ENCODE peak calls at places on chromosomes 13 and 19, in four cellular contexts. H, U, S and Y are unnamed samples. For H3K9me3, the result is how much of the 10 kb centered on the place peaks cover.

GRCh38 chr13:52371736-52372247 is 34.2 kb downstream of the THSD1 start:
- DNase-seq in H (no peak), S (no peak), U (peak), Y (no peak)

GRCh38 chr19:13275016-13275722 is 125.0 kb downstream of the IER2 start:
- DNase-seq in U (no peak), S (no peak), H (no peak), Y (no peak)

GRCh38 chr19:1213391-1214286 is 8.1 kb downstream of the STK11 start:
- DNase-seq in H (peak), S (no peak), U (no peak), Y (peak)

GRCh38 chr13:100809856-100810255 is 135.3 kb upstream of the TMTC4 start:
- DNase-seq in S (no peak), H (no peak), U (no peak), Y (no peak)

GRCh38 chr19:19280561-19280960 is 7.5 kb upstream of the TM6SF2 start:
- DNase-seq in U (no peak), S (no peak), H (no peak), Y (no peak)

GRCh38 chr19:40799558-40800338 is 757 bp downstream of the EGLN2 start:
- DNase-seq in H (peak), U (no peak), S (peak), Y (no peak)

GRCh38 chr13:25171517-25172302 is at the start of gene AMER2:
- DNase-seq in S (peak), H (no peak), U (peak), Y (no peak)

GRCh38 chr13:113856716-113857065 is 7.2 kb downstream of the GAS6 start:
- DNase-seq in U (no peak), H (no peak), S (no peak), Y (no peak)

GRCh38 chr13:34207334-34207733 is 389.4 kb downstream of the RFC3 start:
- DNase-seq in S (peak), U (no peak), H (no peak), Y (no peak)

GRCh38 chr19:1425902-1426301 is 12.3 kb upstream of the RPS15 start:
- DNase-seq in H (no peak), U (no peak), S (no peak), Y (no peak)

GRCh38 chr19:29371766-29372415 is 153.9 kb upstream of the VSTM2B start:
- DNase-seq in S (no peak), U (no peak), H (no peak), Y (peak)

GRCh38 chr19:1455336-1456120 is 5.6 kb downstream of the APC2 start:
- DNase-seq in S (peak), H (peak), U (peak), Y (no peak)

GRCh38 chr19:10752237-10752912 is 34.5 kb downstream of the DNM2 start:
- DNase-seq in H (no peak), S (no peak), U (no peak), Y (no peak)

GRCh38 chr13:113660066-113660465 is 2.1 kb upstream of the ATP4B start:
- DNase-seq in S (no peak), U (no peak), H (no peak), Y (no peak)

GRCh38 chr19:14048439-14049153 is 13.3 kb downstream of the PALM3 start:
- DNase-seq in S (peak), U (no peak), H (peak), Y (peak)

GRCh38 chr19:4208385-4209094 is 20.8 kb upstream of the EBI3 start:
- DNase-seq in H (no peak), S (no peak), U (no peak), Y (no peak)

GRCh38 chr13:34620073-34620858 is 321.8 kb upstream of the NBEA start:
- DNase-seq in S (no peak), U (peak), H (no peak), Y (no peak)

GRCh38 chr13:79659161-79659560 is 178.2 kb downstream of the NDFIP2 start:
- DNase-seq in U (no peak), H (no peak), S (peak), Y (no peak)

GRCh38 chr19:1644070-1644469 is 8.3 kb downstream of the TCF3 start:
- DNase-seq in U (no peak), H (no peak), S (no peak), Y (no peak)

GRCh38 chr19:29320076-29320475 is 107.1 kb upstream of the UQCRFS1 start:
- DNase-seq in H (no peak), S (no peak), U (no peak), Y (no peak)

GRCh38 chr19:23527797-23528196 is 132.5 kb upstream of the ZNF91 start:
- DNase-seq in S (no peak), H (no peak), U (no peak), Y (no peak)
- H3K9me3 ChIP-seq in S (under half), H (under half), U (under half), Y (under half)

GRCh38 chr13:94065741-94066140 is 413.7 kb downstream of the DCT start:
- DNase-seq in U (no peak), S (no peak), H (no peak), Y (no peak)
- H3K4me3 ChIP-seq in U (no peak), S (no peak), H (no peak), Y (no peak)

GRCh38 chr13:42997381-42997780 is 5.3 kb upstream of the EPSTI1 start:
- DNase-seq in S (peak), H (no peak), U (no peak), Y (no peak)

GRCh38 chr13:42996584-42996983 is 4.5 kb upstream of the EPSTI1 start:
- DNase-seq in H (no peak), S (no peak), U (no peak), Y (no peak)

GRCh38 chr13:43003010-43003409 is 11.0 kb upstream of the EPSTI1 start:
- DNase-seq in H (no peak), U (no peak), S (no peak), Y (no peak)

GRCh38 chr13:43003729-43004128 is 11.7 kb upstream of the EPSTI1 start:
- DNase-seq in S (no peak), U (no peak), H (no peak), Y (no peak)

GRCh38 chr13:42999491-42999890 is 7.5 kb upstream of the EPSTI1 start:
- DNase-seq in S (no peak), H (no peak), U (no peak), Y (no peak)
- H3K9me3 ChIP-seq in S (under half), H (under half), U (under half), Y (under half)

GRCh38 chr13:83162493-83162892 is 719.8 kb downstream of the SLITRK1 start:
- DNase-seq in S (peak), H (no peak), U (no peak), Y (no peak)

GRCh38 chr13:83168575-83168974 is 713.7 kb downstream of the SLITRK1 start:
- DNase-seq in H (no peak), U (no peak), S (no peak), Y (no peak)

DNA sequence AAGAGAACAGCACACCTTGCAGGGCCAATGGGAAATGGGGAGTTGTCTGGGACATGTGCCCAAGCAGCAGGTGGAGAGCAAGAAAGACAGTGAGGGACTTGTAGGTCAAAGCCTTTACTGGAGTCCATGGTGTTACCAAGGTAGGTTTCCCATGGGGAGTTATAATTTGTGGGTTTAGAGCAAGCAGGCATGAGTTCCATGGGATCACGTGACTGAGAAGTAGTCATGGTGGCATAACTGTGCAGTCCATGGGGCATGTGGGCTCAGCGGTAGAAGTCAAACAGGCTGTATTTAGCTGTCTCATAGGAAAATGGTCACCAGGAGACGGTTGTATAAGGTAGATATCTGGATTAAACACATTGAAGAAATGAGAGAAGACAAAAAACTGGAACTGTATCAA is 715.1 kb downstream of the SLITRK1 start:
- DNase-seq in H (no peak), S (no peak), U (no peak), Y (no peak)
- H3K4me3 ChIP-seq in H (no peak), S (no peak), U (no peak), Y (no peak)

DNA sequence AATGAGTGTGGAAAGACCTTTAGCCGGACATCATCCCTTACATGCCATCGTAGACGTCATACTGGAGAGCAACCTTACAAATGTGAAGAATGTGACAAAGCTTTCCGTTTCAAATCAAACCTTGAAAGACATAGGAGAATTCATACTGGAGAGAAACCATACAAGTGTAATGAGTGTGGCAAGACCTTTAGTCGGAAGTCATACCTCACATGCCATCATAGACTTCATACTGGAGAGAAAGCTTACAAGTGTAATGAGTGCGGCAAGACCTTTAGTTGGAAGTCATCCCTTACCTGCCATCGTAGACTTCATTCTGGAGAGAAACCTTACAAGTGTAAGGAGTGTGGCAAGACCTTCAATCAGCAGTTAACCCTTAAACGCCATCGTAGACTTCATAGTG is 11.7 kb upstream of the ZNF813 start:
- DNase-seq in S (no peak), U (no peak), H (no peak), Y (no peak)
- H3K9me3 ChIP-seq in S (under half), U (under half), H (under half), Y (half or more)

GRCh38 chr19:37719111-37719926 is at the start of gene ZNF607:
- DNase-seq in U (peak), H (peak), S (peak), Y (peak)
- H3K4me3 ChIP-seq in U (peak), H (peak), S (peak), Y (peak)

GRCh38 chr13:27290715-27291114 is 20.1 kb downstream of the RASL11A start:
- DNase-seq in U (no peak), S (no peak), H (no peak), Y (no peak)
- H3K9me3 ChIP-seq in U (under half), S (under half), H (under half), Y (under half)

DNA sequence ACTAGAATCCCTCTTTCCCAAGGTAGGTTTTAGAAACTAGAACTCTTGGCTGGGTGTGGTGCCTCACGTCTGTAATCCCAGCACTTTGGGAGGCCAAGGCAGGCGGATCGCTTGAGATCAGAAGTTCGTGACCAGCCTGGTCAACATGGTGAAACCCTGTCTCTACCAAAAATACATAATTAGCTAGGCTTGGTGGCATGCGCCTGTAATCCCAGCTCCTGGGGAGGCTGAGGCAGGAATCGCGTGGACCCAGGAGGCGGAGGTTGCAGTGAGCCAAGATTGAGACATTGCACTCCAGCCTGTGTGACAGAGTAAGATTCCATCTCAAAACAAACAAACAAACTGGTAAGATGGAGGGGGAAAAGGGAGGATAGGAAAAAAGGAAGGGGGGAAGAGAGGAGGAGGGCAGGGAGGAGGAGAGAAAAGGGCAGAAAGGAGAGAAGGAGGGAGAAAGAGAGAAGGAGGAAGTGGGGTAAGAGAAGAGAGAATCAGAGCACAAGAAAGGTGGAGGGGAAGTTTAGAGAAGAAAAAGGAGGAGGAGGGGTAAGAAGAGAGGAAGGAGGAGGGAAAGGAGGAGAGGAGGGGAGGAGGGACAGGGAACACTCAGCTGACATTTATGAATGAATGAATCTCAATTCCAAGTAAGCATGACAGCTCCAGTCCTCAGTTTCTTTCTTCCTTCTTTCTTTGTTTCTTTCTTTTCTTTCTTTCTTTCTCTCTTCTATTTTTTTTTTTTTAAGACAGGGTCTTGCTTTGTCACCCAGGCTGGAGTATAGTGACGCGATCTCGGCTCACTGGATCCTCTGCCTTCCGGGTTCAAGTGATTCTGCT is 2.6 kb upstream of the SLC27A1 start:
- DNase-seq in U (no peak), H (no peak), S (no peak), Y (no peak)
- H3K4me3 ChIP-seq in U (no peak), H (no peak), S (no peak), Y (no peak)

DNA sequence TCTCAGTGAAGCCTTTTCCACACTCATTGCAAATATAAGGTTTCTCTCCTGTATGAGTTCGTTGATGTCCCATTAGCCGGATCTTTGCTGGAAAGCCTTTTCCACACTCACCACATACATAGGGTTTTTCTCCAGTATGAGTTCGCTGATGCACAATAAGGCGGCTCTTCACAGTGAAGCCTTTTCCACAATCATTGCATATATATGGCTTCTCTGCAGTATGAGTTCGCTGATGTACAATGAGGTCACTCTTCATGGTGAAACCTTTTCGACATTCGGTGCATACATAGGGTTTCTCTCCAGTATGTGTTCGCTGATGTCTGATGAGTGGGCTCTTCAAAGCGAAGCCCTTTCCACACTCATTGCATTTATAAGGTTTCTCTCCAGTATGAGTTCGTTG is 6.8 kb upstream of the ZNF350 start:
- DNase-seq in H (no peak), U (no peak), S (no peak), Y (no peak)
- H3K9me3 ChIP-seq in H (half or more), U (under half), S (under half), Y (half or more)